ENCODE peak calls at places on chromosomes 6 and 20, in five cellular contexts. A is IMR-90, U is upper lobe of left lung, M is heart right ventricle, Y is thyroid gland. J is an unnamed sample.

GRCh38 chr6:163994566-163994965 is 580.0 kb downstream of the QKI start:
- DNase-seq in A (no peak), U (no peak), M (no peak), Y (no peak), J (no peak)

GRCh38 chr20:4805663-4806449 is 84.1 kb downstream of the PRND start:
- DNase-seq in A (no peak), U (no peak), M (no peak), Y (no peak), J (no peak)

GRCh38 chr6:142292191-142292924 is 9.4 kb upstream of the ADGRG6 start:
- DNase-seq in A (no peak), U (no peak), M (no peak), Y (no peak), J (no peak)

GRCh38 chr6:5014072-5014561 is 10.3 kb upstream of the RPP40 start:
- DNase-seq in A (no peak), U (no peak), M (no peak), Y (no peak), J (no peak)

GRCh38 chr20:52191132-52191435 is 495 bp downstream of the ZFP64 start:
- DNase-seq in A (peak), U (no peak), M (no peak), Y (no peak), J (no peak)

GRCh38 chr6:54419885-54420284 is 111.6 kb downstream of the TINAG start:
- DNase-seq in A (peak), U (no peak), M (no peak), Y (no peak), J (no peak)

GRCh38 chr20:62825994-62826645 is 9.3 kb downstream of the COL9A3 start:
- DNase-seq in A (no peak), U (peak), M (no peak), Y (no peak), J (no peak)

GRCh38 chr6:94443701-94444100 is 1024.3 kb upstream of the EPHA7 start:
- DNase-seq in A (no peak), U (no peak), M (no peak), Y (no peak), J (no peak)

GRCh38 chr6:146593978-146594377 is 4.8 kb upstream of the ADGB start:
- DNase-seq in A (no peak), U (no peak), M (no peak), Y (no peak), J (no peak)

GRCh38 chr6:75932067-75932466 is 140.4 kb downstream of the IMPG1 start:
- DNase-seq in A (peak), U (no peak), M (no peak), Y (no peak), J (peak)

DNA sequence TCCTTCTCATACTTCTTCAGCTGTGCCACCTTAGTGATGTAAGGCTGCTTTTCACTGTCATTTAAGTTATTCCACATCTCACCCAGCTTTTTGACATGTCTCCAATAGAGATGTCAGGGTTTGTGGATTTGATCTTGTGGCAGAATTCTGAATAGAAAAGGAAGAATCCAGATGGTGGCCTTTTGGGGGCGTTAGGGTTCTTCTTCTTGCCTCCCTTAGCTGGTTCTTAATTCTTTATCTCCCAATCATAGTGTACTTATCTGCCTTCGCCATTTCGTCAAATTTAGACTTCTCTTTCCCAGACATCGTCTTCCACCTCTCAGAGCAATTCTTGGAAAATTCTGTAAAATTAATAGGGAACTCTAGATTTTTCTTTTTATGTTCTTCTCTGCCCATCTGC is 422.9 kb downstream of the GJA1 start:
- DNase-seq in A (no peak), U (no peak), M (no peak), Y (no peak), J (no peak)
- TF ChIP-seq CTCF in A (no peak), U (no peak), M (no peak), Y (no peak), J (no peak)

GRCh38 chr6:26420607-26421235 is 18.6 kb downstream of the BTN3A1 start:
- DNase-seq in A (peak), U (no peak), M (peak), Y (peak), J (peak)
- TF ChIP-seq CTCF in A (peak), U (no peak), M (peak), Y (peak), J (peak)

DNA sequence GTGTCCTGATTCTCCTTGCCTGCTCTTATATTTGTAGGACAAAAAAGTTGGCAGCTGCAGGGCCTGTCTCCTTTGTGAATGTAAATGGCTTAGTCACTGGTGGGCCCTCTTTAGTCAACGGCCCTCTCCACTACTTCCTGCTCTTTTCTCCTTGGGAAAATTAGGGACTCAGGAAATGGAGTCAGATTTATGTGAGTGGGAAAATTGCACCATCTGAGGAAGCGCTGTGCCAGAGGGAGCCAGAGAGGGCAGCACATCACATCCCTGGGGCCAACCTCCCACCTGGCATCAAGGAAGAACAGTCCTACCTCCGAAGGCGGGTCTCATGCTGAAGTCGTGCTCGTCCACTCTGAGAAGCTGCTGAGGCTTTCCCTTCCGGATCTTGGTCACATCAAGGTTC is 15.6 kb downstream of the GABRR2 start:
- DNase-seq in A (peak), U (no peak), M (no peak), Y (no peak), J (peak)
- TF ChIP-seq CTCF in A (peak), U (no peak), M (no peak), Y (no peak), J (no peak)

DNA sequence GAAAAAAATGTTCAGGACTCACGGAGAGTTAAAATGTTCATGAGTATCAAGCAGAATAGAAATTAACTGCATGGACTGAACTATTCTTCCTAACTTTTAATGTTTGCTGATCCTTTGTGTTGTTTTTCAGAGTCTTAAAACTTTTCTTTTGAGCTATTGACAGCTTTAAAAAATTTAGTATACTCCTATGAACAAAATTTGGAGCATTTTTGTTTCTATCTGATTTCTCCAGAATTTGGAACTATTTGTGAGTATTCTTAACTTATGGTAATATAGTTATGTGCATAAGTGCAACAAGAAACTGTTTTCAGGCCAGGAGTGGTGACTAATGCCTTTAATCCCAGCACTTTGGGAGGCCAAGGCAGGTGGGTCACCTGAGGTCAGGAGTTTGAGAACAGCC is 104.0 kb upstream of the MAP3K4 start:
- DNase-seq in A (no peak), U (no peak), M (no peak), Y (no peak), J (no peak)
- TF ChIP-seq CTCF in A (no peak), U (no peak), M (no peak), Y (no peak), J (no peak)

GRCh38 chr6:39289490-39289889 is 24.7 kb downstream of the KCNK17 start:
- DNase-seq in A (no peak), U (no peak), M (no peak), Y (no peak), J (no peak)

GRCh38 chr6:39292637-39293036 is 21.6 kb downstream of the KCNK17 start:
- DNase-seq in A (no peak), U (no peak), M (no peak), Y (no peak), J (no peak)

DNA sequence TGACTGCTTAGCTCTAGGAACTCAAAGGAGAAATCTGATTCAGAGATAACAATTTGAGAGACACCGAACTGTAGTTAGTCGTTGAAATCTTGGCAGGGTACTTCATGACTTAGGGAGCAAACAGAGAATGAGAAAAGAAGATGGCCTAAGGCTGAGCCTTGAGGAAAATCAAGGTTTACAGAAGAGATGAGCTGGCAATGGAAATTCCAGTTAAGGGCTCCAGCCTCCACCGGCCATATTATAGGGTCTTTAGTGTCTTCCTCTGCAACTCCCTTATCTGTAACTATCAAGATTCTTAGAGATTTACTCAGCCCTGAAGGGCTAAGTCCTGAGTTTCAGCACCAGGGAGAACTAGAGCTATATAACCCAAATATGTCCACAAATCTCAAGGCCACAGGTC is 26.6 kb downstream of the KCNK17 start:
- DNase-seq in A (no peak), U (no peak), M (no peak), Y (no peak), J (no peak)
- TF ChIP-seq CTCF in A (no peak), U (no peak), M (no peak), Y (no peak), J (no peak)

DNA sequence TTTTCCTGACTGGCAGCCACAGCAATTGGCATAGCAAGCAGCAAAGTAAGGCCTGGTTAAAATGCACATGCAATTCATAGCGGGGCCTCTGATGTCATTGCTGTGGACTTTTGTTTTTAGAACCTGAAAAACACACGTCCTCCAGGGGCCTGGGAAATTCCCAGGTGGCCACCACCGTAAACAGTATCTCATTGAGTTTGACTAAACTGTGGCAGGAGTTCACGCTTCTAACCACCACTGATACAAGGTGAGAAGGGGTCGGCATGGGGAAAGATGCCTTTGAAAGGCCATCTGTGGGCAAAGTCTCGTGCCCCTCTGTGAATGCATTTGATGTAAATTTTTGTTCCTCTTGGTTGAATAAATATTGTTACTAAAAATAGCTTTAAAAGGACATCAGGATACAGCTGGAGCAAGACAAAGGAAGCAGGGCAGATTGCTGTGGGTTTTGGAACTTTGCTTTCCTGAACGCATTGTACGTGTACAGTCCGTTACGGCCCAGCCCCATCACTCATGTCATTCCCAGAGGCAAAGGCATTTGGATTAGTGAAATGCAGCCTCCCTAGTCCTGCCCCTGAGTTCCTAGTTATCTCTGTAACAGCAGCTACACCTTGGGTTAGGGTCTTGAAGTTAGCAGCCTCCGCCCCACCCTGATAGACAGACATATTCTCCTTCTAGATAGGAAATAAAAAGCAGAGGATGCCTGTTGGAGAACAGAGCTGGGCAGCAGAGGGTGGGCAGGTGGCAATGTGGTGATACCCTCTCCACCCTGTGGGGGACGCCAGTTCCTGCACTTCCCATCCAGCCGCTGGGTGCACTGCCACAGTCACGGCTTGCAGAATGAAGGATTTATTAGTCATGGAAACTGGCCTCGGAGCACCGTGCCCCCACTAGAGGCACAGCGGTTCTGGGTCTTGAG is 80.3 kb downstream of the ZDHHC14 start:
- DNase-seq in A (peak), U (no peak), M (no peak), Y (no peak), J (peak)
- TF ChIP-seq CTCF in A (peak), U (no peak), M (no peak), Y (no peak), J (no peak)

DNA sequence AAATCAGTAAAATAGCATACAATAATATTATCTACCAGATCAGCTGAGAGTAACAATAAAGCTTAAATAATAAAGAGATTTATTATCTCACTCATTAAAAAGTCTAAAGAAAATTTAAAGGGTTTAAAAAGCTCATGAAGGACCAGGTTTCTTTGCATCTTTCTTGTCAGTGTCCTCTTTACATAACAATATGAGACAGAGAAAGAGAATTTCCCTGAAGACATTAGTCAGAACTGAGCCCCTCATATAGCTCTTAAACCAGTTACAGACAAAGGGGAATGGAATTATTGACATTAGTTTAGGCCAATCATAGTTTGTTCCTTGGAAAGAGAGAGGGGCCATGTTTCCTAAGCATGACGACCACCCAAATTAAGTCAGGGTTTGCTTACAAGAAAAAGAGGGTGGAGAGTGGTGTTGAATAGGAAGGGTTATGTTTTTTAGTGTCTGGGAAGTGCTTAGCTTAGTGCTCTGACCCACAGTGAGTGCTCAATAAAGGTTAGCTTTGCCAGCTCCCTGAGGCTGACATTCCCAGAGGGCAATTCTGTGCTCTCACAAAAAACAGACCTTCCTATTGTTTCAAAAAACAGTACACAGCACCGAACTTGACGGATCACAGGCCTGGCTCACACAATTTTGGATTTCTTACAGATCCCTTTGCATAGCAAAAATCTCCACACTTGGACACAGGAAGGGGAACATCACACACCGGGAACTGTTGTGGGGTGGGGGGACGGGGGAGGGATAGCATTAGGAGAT is 3.6 kb upstream of the PLCB1 start:
- DNase-seq in A (no peak), U (no peak), M (no peak), Y (no peak), J (no peak)
- TF ChIP-seq CTCF in A (no peak), U (no peak), M (no peak), Y (no peak), J (no peak)

GRCh38 chr6:98579089-98579488 is 255.3 kb upstream of the POU3F2 start:
- DNase-seq in A (no peak), U (no peak), M (no peak), Y (no peak), J (no peak)
- TF ChIP-seq CTCF in A (no peak), U (no peak), M (no peak), Y (no peak), J (no peak)

DNA sequence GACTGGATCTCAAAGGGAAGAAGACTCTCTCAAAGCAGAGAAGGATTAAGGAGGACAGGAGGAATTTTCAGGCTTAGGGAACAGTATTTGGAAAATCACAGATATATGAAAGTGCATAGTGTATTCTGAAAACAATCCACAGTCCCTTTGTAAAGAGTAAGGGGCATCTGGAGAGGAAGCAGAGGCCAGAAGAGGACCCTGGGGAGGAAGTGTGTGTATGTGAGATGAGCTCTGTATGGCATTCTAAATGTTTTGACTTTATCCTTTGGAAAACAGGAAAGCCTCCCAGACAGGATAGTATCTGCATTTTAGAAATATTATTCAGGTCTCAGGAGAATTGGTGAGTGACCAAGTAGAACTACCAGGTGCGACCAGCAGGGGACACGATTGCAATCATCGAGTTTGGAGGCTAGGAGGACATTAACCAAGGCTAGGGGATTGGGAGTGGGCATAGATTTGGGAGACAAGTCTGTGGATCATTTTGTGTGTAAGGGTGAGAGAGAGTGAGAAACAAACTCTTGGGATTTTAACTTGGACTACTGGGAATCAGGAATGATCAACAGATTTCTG is 38.3 kb upstream of the FAM184A start:
- DNase-seq in A (no peak), U (no peak), M (no peak), Y (no peak), J (no peak)
- TF ChIP-seq CTCF in A (no peak), U (no peak), M (no peak), Y (no peak), J (no peak)